ENCODE peak calls at places on chromosome 11, in nine cellular contexts. O is heart left ventricle, Y is IMR-90, C is body of pancreas, D is fibroblast of lung, R is neural progenitor cell, H is H9, N is lung, F is A549. Z is an unnamed sample. For H3K9me3, the result is how much of the 10 kb centered on the place peaks cover.

GRCh38 chr11:116928102-116928777 is 90.8 kb upstream of the APOA1 start:
- DNase-seq in Y (no peak), C (no peak), D (no peak), H (no peak), R (no peak), F (no peak), N (no peak), O (no peak), Z (no peak)

GRCh38 chr11:32210601-32211000 is 119.7 kb downstream of the RCN1 start:
- DNase-seq in N (no peak), D (peak), C (no peak), R (no peak), Y (peak), O (no peak), H (no peak), F (peak), Z (peak)

GRCh38 chr11:20599424-20600346 is at the start of gene SLC6A5:
- DNase-seq in D (peak), O (peak), R (peak), N (no peak), F (peak), H (peak), Y (peak), C (peak), Z (peak)

GRCh38 chr11:115965754-115966504 is 461.7 kb upstream of the CADM1 start:
- DNase-seq in Y (peak), N (peak), O (no peak), C (peak), R (no peak), H (no peak), D (peak), F (no peak), Z (peak)

GRCh38 chr11:62553839-62554361 is 7.3 kb upstream of the AHNAK start:
- DNase-seq in R (no peak), O (no peak), H (no peak), C (no peak), Y (peak), N (no peak), F (peak), D (peak), Z (peak)

GRCh38 chr11:86574493-86575207 is 97.8 kb downstream of the ME3 start:
- DNase-seq in H (no peak), N (no peak), R (no peak), Y (no peak), F (no peak), O (no peak), C (no peak), D (peak), Z (peak)

GRCh38 chr11:112613051-112613972 is 347.9 kb upstream of the NCAM1 start:
- DNase-seq in O (no peak), N (no peak), F (no peak), R (no peak), H (no peak), Y (peak), C (peak), D (peak), Z (peak)

GRCh38 chr11:57456960-57457642 is 3.2 kb upstream of the RTN4RL2 start:
- DNase-seq in N (peak), D (peak), F (peak), C (peak), H (peak), R (peak), O (peak), Y (peak), Z (peak)

GRCh38 chr11:118415739-118416068 is 14.3 kb downstream of the ATP5MG start:
- DNase-seq in D (peak), R (peak), Y (peak), N (no peak), H (peak), O (no peak), F (peak), C (peak), Z (peak)

GRCh38 chr11:47924184-47924671 is 56.1 kb upstream of the PTPRJ start:
- DNase-seq in O (no peak), N (peak), C (peak), Y (peak), R (no peak), F (peak), D (peak), H (no peak), Z (no peak)

GRCh38 chr11:70627219-70627618 is 228.9 kb downstream of the CTTN start:
- DNase-seq in O (no peak), H (no peak), C (no peak), Y (no peak), N (no peak), D (no peak), F (peak), R (no peak), Z (no peak)

GRCh38 chr11:28760676-28761390 is 652.6 kb downstream of the METTL15 start:
- DNase-seq in Y (peak), O (no peak), F (no peak), N (no peak), R (no peak), C (no peak), H (no peak), D (peak), Z (no peak)

GRCh38 chr11:61008971-61009370 is 37.5 kb downstream of the CD6 start:
- DNase-seq in H (no peak), O (no peak), R (no peak), F (no peak), D (no peak), N (no peak), C (no peak), Y (no peak), Z (no peak)

DNA sequence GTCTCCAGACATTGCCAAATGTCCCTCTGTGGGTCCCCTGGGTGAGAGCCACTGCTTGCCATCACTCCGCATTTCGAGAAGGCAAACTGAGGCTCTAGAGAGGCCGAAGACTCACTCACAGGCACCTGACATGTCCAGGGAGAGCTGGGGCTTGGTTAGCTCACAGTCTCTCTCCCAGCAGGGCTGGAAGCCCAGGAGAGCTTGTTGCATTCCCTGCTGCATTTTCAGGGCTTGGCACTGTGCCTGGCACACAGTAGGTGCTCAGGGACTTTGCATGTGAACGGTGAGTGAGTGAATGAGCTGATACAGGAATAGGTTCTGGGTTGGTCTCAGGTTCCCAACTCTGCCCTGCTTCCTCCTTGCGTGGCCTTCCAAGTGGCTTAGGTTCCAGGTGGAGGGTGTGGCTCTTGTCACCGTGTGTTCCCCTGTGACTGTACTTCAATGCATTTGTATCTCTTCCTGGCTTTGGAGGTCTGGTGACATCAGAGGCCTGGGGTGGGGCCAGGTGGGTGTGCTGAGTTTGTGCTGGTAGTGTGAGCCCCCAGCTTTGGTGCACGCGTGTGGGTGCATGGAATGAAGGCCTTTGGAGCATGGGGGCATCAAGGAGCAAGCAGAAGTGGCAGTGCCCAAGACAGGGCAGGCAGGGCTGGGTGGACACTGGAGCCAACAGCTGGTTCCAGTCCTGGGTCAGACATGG is 18.4 kb upstream of the SMIM38 start:
- DNase-seq in D (no peak), N (no peak), C (no peak), Y (no peak), R (no peak), H (no peak), O (no peak), F (no peak), Z (no peak)
- H3K9me3 ChIP-seq in D (under half), N (under half), C (under half), Y (under half), R (under half), H (under half), O (under half), F (under half), Z (under half)

DNA sequence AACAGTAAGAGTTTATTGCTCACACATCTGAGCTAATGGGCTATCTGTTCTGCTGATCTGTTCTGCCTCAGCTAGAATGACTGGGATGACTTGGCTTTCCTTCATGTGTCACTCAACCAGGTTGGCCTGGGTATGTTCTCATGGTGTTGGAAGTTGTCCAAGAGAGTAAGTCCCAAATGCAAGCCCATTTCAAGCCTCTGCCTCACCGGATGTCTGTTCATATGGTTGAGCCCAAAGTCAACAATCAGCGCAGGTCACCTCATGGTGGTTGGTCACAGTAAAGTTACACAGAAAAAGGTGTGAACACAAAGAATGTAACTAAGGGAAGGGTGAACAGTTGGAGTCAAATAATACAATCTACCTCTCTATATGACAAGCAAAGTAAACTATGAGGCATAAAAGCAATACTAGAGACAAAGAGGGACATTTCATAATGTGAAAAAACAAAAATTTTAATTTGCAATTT is 1.9 kb downstream of the GDPD4 start:
- DNase-seq in O (no peak), D (peak), C (no peak), Y (peak), F (peak), H (no peak), R (no peak), N (no peak), Z (no peak)
- H3K27ac ChIP-seq in O (no peak), D (no peak), C (no peak), Y (no peak), F (no peak), H (no peak), R (no peak), N (no peak), Z (no peak)

DNA sequence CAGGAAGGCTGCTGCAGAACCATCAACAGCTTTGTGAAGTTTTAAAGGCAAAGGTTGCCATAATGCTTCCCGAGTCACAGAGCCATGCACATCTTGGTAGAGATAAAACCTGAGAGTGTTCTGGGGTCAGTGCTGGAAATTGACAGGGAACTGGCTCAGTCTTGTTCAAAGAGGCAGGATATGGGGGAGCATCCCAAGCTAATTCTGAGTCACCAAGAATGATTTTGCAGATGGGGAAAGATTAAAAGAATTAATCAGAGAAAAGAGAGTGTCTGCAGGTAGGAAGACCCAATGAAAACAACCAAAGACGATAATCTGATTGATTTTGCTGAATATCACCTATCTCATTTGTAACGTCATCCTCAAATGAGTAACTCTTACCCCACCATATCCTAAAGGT is 99.9 kb upstream of the CD44 start:
- DNase-seq in N (no peak), O (no peak), D (no peak), H (no peak), R (no peak), Y (no peak), C (no peak), F (no peak), Z (no peak)
- H3K9me3 ChIP-seq in N (under half), O (under half), D (under half), H (under half), R (under half), Y (under half), C (under half), F (under half), Z (under half)

GRCh38 chr11:69125861-69126260 is 29.9 kb upstream of the SMIM38 start:
- DNase-seq in H (peak), O (no peak), R (no peak), Y (no peak), N (no peak), F (no peak), D (no peak), C (no peak), Z (no peak)

GRCh38 chr11:69123593-69124545 is 31.9 kb upstream of the SMIM38 start:
- DNase-seq in Y (no peak), C (no peak), R (no peak), O (no peak), F (peak), D (no peak), N (no peak), H (no peak), Z (no peak)

GRCh38 chr11:69127091-69127850 is 28.5 kb upstream of the SMIM38 start:
- DNase-seq in D (peak), N (no peak), O (peak), H (peak), C (peak), Y (no peak), R (no peak), F (no peak), Z (no peak)

GRCh38 chr11:69127884-69128283 is 27.9 kb upstream of the SMIM38 start:
- DNase-seq in N (no peak), D (no peak), R (no peak), Y (no peak), F (no peak), H (no peak), C (no peak), O (no peak), Z (no peak)

DNA sequence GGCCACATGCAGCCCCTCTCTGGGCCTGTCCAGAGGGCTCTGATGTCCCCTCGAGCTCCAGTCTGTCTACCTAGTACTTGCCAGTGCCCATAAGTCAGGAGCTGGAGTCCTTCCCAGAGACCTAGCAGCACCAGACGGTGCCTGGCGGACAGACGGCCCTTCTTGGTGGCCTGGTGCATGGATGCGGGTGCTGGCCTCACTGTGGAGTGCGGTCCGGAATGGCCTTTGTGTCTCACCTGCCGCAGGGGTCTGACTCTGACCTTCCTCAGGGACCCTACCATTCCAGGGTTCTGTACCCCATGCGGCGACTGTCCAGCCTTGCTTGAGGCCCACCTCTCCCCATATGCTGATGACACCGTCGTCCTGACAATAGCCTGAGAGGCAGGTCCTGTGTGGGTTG is 29.4 kb upstream of the SMIM38 start:
- DNase-seq in O (no peak), F (no peak), Y (no peak), N (no peak), H (peak), R (no peak), C (no peak), D (no peak), Z (no peak)
- H3K27ac ChIP-seq in O (no peak), F (peak), Y (no peak), N (no peak), H (no peak), R (no peak), C (peak), D (no peak), Z (peak)

Z was measured in A673.